ENCODE peak calls at places on chromosomes 6 and 20, in ten cellular contexts. H is suprapubic skin, R is prostate gland, T is Panc1, S is spleen, Q is GM12878, I is HepG2, Z is GM12891, N is endothelial cell of umbilical vein, F is SK-N-SH. Y is an unnamed sample.

GRCh38 chr6:132812255-132812732 is 2.1 kb upstream of the RPS12 start:
- DNase-seq in H (no peak), R (no peak), T (no peak), S (no peak), Q (no peak), I (peak; percentile 15), Z (no peak), N (peak; percentile 44), F (no peak), Y (no peak)

GRCh38 chr6:55423933-55424332 is 96.7 kb downstream of the GFRAL start:
- DNase-seq in H (no peak), R (no peak), T (no peak), S (no peak), Q (no peak), I (no peak), Z (no peak), N (no peak), F (no peak), Y (no peak)

GRCh38 chr20:10807013-10807412 is 133.2 kb upstream of the JAG1 start:
- DNase-seq in H (no peak), R (no peak), T (no peak), S (no peak), Q (no peak), I (no peak), Z (no peak), N (no peak), F (no peak), Y (no peak)

GRCh38 chr6:140897349-140897748 is 1235.4 kb upstream of the GJE1 start:
- DNase-seq in H (no peak), R (no peak), T (no peak), S (no peak), Q (no peak), I (peak; percentile 45), Z (no peak), N (no peak), F (no peak), Y (no peak)

GRCh38 chr20:48783533-48784272 is 44.1 kb downstream of the PREX1 start:
- DNase-seq in H (no peak), R (no peak), T (no peak), S (no peak), Q (no peak), I (no peak), Z (no peak), N (no peak), F (no peak), Y (no peak)

GRCh38 chr6:113644861-113645575 is 212.1 kb upstream of the MARCKS start:
- DNase-seq in H (no peak), R (no peak), T (no peak), S (no peak), Q (peak; percentile 87), I (peak; percentile 31), Z (no peak), N (no peak), F (no peak), Y (no peak)

GRCh38 chr20:62156592-62157386 is 13.2 kb downstream of the SS18L1 start:
- DNase-seq in H (no peak), R (peak; percentile 30), T (no peak), S (peak; percentile 91), Q (no peak), I (peak; percentile 78), Z (peak; percentile 95), N (peak; percentile 48), F (peak; percentile 96), Y (no peak)

GRCh38 chr20:25296094-25297093 is 48.5 kb downstream of the PYGB start:
- DNase-seq in H (no peak), R (no peak), T (no peak), S (peak; percentile 79), Q (no peak), I (peak; percentile 50), Z (peak; percentile 68), N (no peak), F (no peak), Y (no peak)

GRCh38 chr20:49674383-49675352 is 39.0 kb downstream of the B4GALT5 start:
- DNase-seq in H (no peak), R (no peak), T (no peak), S (no peak), Q (no peak), I (peak; percentile 98), Z (no peak), N (no peak), F (no peak), Y (no peak)

GRCh38 chr6:166587631-166588413 is 1.3 kb upstream of the RAMACL start:
- DNase-seq in H (no peak), R (no peak), T (no peak), S (peak; percentile 82), Q (peak; percentile 58), I (no peak), Z (peak; percentile 44), N (no peak), F (no peak), Y (no peak)

GRCh38 chr6:44697333-44697732 is 309.8 kb downstream of the CDC5L start:
- DNase-seq in H (no peak), R (no peak), T (no peak), S (no peak), Q (no peak), I (no peak), Z (no peak), N (no peak), F (no peak), Y (peak; percentile 82)

GRCh38 chr6:16239090-16239797 is 857 bp downstream of the GMPR start:
- DNase-seq in H (peak; percentile 86), R (peak; percentile 86), T (no peak), S (peak; percentile 85), Q (no peak), I (no peak), Z (no peak), N (peak; percentile 91), F (peak; percentile 59), Y (no peak)

GRCh38 chr6:90369024-90369519 is 72.4 kb upstream of the BACH2 start:
- DNase-seq in H (no peak), R (peak; percentile 91), T (peak; percentile 99), S (no peak), Q (peak; percentile 90), I (peak; percentile 20), Z (peak; percentile 41), N (peak; percentile 98), F (no peak), Y (no peak)

GRCh38 chr20:11155156-11155805 is 481.5 kb upstream of the JAG1 start:
- DNase-seq in H (no peak), R (no peak), T (no peak), S (no peak), Q (no peak), I (no peak), Z (no peak), N (peak; percentile 75), F (no peak), Y (no peak)

GRCh38 chr6:77650098-77650663 is 2.7 kb upstream of the MEI4 start:
- DNase-seq in H (no peak), R (no peak), T (peak; percentile 4), S (peak; percentile 79), Q (no peak), I (no peak), Z (no peak), N (peak; percentile 24), F (peak; percentile 20), Y (no peak)

GRCh38 chr6:106549521-106549920 is 79.8 kb downstream of the RTN4IP1 start:
- DNase-seq in H (no peak), R (no peak), T (no peak), S (no peak), Q (no peak), I (no peak), Z (no peak), N (no peak), F (no peak), Y (no peak)

GRCh38 chr6:20856681-20857288 is 322.5 kb downstream of the CDKAL1 start:
- DNase-seq in H (no peak), R (no peak), T (no peak), S (no peak), Q (no peak), I (no peak), Z (no peak), N (no peak), F (no peak), Y (no peak)

GRCh38 chr6:6972456-6972855 is 135.3 kb upstream of the RREB1 start:
- DNase-seq in H (no peak), R (no peak), T (no peak), S (no peak), Q (no peak), I (no peak), Z (no peak), N (no peak), F (no peak), Y (no peak)

DNA sequence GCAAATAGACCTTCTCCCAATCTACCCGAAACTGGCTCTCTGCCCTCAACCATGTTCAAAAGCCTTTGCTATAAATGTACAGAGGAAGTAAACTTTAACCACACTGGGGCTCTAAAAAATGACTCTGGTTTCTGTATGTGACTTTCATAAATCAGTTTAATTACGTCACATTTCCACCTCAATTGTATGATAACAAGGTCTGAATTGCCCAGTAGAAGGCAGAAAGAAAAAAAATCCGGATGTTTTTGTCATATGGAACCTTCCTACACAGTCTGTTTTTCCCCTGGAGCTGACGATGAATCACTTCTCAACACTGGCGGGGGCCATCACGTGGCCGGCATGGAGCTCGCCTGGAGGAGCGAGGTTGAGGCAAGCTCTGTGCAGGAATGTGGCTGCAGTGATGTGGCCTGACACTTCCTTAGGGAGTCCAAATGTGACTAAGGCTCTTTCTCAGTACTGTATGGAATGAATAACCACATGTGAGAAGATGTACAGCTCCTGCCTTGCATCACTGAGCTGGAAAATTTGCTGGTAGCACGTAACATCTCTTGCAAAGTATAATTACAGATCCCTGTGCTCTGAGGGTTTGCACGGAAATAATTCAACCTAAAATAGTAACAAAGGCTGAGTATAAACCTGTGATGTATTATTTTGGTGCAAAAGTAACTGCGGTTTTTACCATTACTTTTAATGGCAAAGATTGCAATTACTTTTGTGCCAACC is 58.5 kb upstream of the SNX9 start:
- DNase-seq in H (peak; percentile 92), R (peak; percentile 70), T (peak; percentile 98), S (peak; percentile 88), Q (peak; percentile 95), I (peak; percentile 77), Z (no peak), N (peak; percentile 99), F (no peak), Y (peak; percentile 97)
- TF ChIP-seq POLR2AphosphoS5 in H (peak; percentile 41), R (peak; percentile 77), T (peak; percentile 65), S (peak; percentile 76), Q (peak; percentile 55), I (no peak), Z (no peak), N (peak; percentile 79), F (peak; percentile 46), Y (peak; percentile 90)

GRCh38 chr20:8449120-8449519 is 317.1 kb downstream of the PLCB1 start:
- DNase-seq in H (no peak), R (no peak), T (no peak), S (no peak), Q (no peak), I (no peak), Z (no peak), N (no peak), F (no peak), Y (no peak)
- TF ChIP-seq POLR2AphosphoS5 in H (no peak), R (no peak), T (no peak), S (no peak), Q (no peak), I (no peak), Z (no peak), N (no peak), F (no peak), Y (no peak)

GRCh38 chr6:37679539-37680476 is 17.9 kb downstream of the MDGA1 start:
- DNase-seq in H (no peak), R (no peak), T (no peak), S (no peak), Q (peak; percentile 67), I (no peak), Z (peak; percentile 85), N (no peak), F (no peak), Y (no peak)
- TF ChIP-seq POLR2AphosphoS5 in H (no peak), R (no peak), T (no peak), S (peak; percentile 28), Q (no peak), I (no peak), Z (no peak), N (no peak), F (no peak), Y (no peak)

GRCh38 chr20:57857118-57857517 is 147.3 kb upstream of the PMEPA1 start:
- DNase-seq in H (no peak), R (no peak), T (no peak), S (no peak), Q (no peak), I (no peak), Z (no peak), N (no peak), F (no peak), Y (no peak)
- TF ChIP-seq POLR2AphosphoS5 in H (no peak), R (no peak), T (no peak), S (no peak), Q (no peak), I (no peak), Z (no peak), N (no peak), F (no peak), Y (no peak)